ENCODE peak calls at places on chromosomes 12 and 14, in six cellular contexts. M, H, N, Y, L and S are unnamed samples.

GRCh38 chr12:26255893-26256645 is 60.7 kb downstream of the SSPN start:
- DNase-seq in Y (no peak), M (no peak), L (no peak), N (no peak), H (no peak), S (peak)

GRCh38 chr14:91858536-91859275 is 8.6 kb downstream of the TC2N start:
- DNase-seq in H (peak), N (no peak), Y (peak), L (no peak), M (peak), S (peak)

GRCh38 chr12:10617868-10618267 is 4.5 kb upstream of the MAGOHB start:
- DNase-seq in L (no peak), H (no peak), N (no peak), M (no peak), Y (peak), S (no peak)

GRCh38 chr12:101696477-101697196 is 803 bp upstream of the CHPT1 start:
- DNase-seq in Y (no peak), M (peak), L (peak), N (no peak), H (peak), S (no peak)

GRCh38 chr12:24172773-24173447 is 223.4 kb upstream of the SOX5 start:
- DNase-seq in L (no peak), Y (no peak), M (no peak), H (peak), N (no peak), S (no peak)

GRCh38 chr14:51879170-51879569 is 18.8 kb downstream of the GNG2 start:
- DNase-seq in L (no peak), N (no peak), M (no peak), H (no peak), Y (no peak), S (no peak)

GRCh38 chr12:65892905-65893304 is 68.6 kb downstream of the HMGA2 start:
- DNase-seq in L (no peak), Y (peak), H (no peak), N (no peak), M (no peak), S (no peak)

GRCh38 chr14:77022219-77022852 is 6.2 kb downstream of the IRF2BPL start:
- DNase-seq in M (no peak), L (peak), Y (no peak), H (peak), N (peak), S (no peak)

GRCh38 chr12:104384141-104384880 is 72.4 kb upstream of the CHST11 start:
- DNase-seq in M (no peak), N (no peak), H (no peak), Y (no peak), L (no peak), S (no peak)

GRCh38 chr14:50560929-50561280 is 960 bp downstream of the ATL1 start:
- DNase-seq in M (peak), Y (peak), H (peak), N (peak), L (peak), S (peak)

GRCh38 chr12:108734200-108734906 is 3.0 kb upstream of the CORO1C start:
- DNase-seq in M (peak), L (peak), Y (peak), N (no peak), H (no peak), S (peak)

GRCh38 chr12:75345531-75345930 is 11.1 kb downstream of the GLIPR1L1 start:
- DNase-seq in M (no peak), L (no peak), H (no peak), N (no peak), Y (peak), S (no peak)

GRCh38 chr14:97350894-97351713 is 553.9 kb downstream of the VRK1 start:
- DNase-seq in N (no peak), L (no peak), H (peak), Y (no peak), M (no peak), S (no peak)

GRCh38 chr14:86646688-86647687 is 1117.0 kb downstream of the FLRT2 start:
- DNase-seq in M (peak), L (no peak), N (no peak), Y (peak), H (no peak), S (no peak)

GRCh38 chr12:25187781-25188180 is 7.2 kb downstream of the DNAI7 start:
- DNase-seq in L (no peak), H (no peak), Y (peak), M (no peak), N (no peak), S (no peak)

GRCh38 chr12:55675671-55676070 is 32.0 kb downstream of the ITGA7 start:
- DNase-seq in N (no peak), L (no peak), Y (no peak), H (no peak), M (no peak), S (no peak)

GRCh38 chr12:56935157-56935556 is 949 bp upstream of the SDR9C7 start:
- DNase-seq in H (no peak), M (no peak), L (no peak), Y (no peak), N (no peak), S (no peak)

GRCh38 chr14:32932921-32933622 is 5.6 kb upstream of the NPAS3 start:
- DNase-seq in H (no peak), M (peak), L (no peak), N (no peak), Y (no peak), S (no peak)

GRCh38 chr14:23182372-23183014 is 967 bp downstream of the SLC7A8 start:
- DNase-seq in H (peak), N (no peak), Y (no peak), M (peak), L (no peak), S (peak)

GRCh38 chr12:50633950-50634349 is 129.2 kb downstream of the DIP2B start:
- DNase-seq in M (no peak), Y (peak), L (no peak), N (no peak), H (no peak), S (no peak)

GRCh38 chr14:74860899-74861733 is 14.8 kb downstream of the PROX2 start:
- DNase-seq in H (peak), N (peak), M (peak), L (peak), Y (peak), S (peak)

GRCh38 chr14:78170203-78170602 is at the start of gene NRXN3:
- DNase-seq in M (peak), Y (no peak), L (peak), H (peak), N (peak), S (no peak)

GRCh38 chr12:400828-401227 is 616 bp upstream of the CCDC77 start:
- DNase-seq in L (no peak), N (no peak), H (no peak), Y (no peak), M (no peak), S (no peak)

GRCh38 chr12:89185181-89185580 is 167.1 kb downstream of the DUSP6 start:
- DNase-seq in L (no peak), M (no peak), N (no peak), H (no peak), Y (no peak), S (no peak)

GRCh38 chr12:128637616-128638606 is 185.8 kb downstream of the SLC15A4 start:
- DNase-seq in M (no peak), H (no peak), N (no peak), Y (no peak), L (peak), S (no peak)

GRCh38 chr14:93949511-93950075 is 22.4 kb downstream of the FAM181A start:
- DNase-seq in M (no peak), L (no peak), Y (no peak), N (no peak), H (no peak), S (no peak)

GRCh38 chr12:117472983-117473382 is 111.6 kb upstream of the NOS1 start:
- DNase-seq in L (no peak), Y (no peak), M (peak), N (no peak), H (no peak), S (no peak)

GRCh38 chr12:96108321-96108720 is 72.9 kb upstream of the LTA4H start:
- DNase-seq in M (peak), L (no peak), Y (no peak), H (no peak), N (no peak), S (no peak)

GRCh38 chr14:99809376-99809775 is 16.2 kb downstream of the EML1 start:
- DNase-seq in N (no peak), M (no peak), Y (peak), H (no peak), L (no peak), S (no peak)

GRCh38 chr14:93742761-93743160 is 45.5 kb downstream of the PRIMA1 start:
- DNase-seq in H (no peak), Y (no peak), M (no peak), N (no peak), L (no peak), S (no peak)

GRCh38 chr14:58635041-58635440 is 2.7 kb upstream of the DACT1 start:
- DNase-seq in Y (no peak), N (no peak), M (peak), H (no peak), L (peak), S (no peak)

GRCh38 chr12:113407931-113408585 is 4.4 kb upstream of the SDS start:
- DNase-seq in M (no peak), Y (peak), N (no peak), L (no peak), H (no peak), S (no peak)

GRCh38 chr12:4762773-4763172 is 42.6 kb downstream of the GALNT8 start:
- DNase-seq in N (no peak), H (no peak), L (peak), Y (no peak), M (no peak), S (no peak)

GRCh38 chr12:40693503-40693863 is 1.2 kb downstream of the CNTN1 start:
- DNase-seq in H (peak), N (peak), M (peak), Y (no peak), L (no peak), S (no peak)

GRCh38 chr12:22407397-22407796 is 72.9 kb upstream of the ST8SIA1 start:
- DNase-seq in L (no peak), Y (no peak), M (no peak), N (no peak), H (no peak), S (no peak)

GRCh38 chr14:96052541-96053105 is 13.5 kb downstream of the C14orf132 start:
- DNase-seq in H (no peak), Y (peak), L (no peak), M (no peak), N (no peak), S (no peak)

GRCh38 chr12:3489057-3489456 is 1.9 kb upstream of the PRMT8 start:
- DNase-seq in Y (peak), L (no peak), H (peak), M (no peak), N (no peak), S (no peak)

GRCh38 chr14:73057939-73058223 is 453 bp upstream of the RBM25 start:
- DNase-seq in Y (no peak), N (no peak), L (no peak), M (no peak), H (no peak), S (no peak)

GRCh38 chr12:47964102-47964723 is 817 bp downstream of the TMEM106C start:
- DNase-seq in H (peak), M (peak), L (peak), N (peak), Y (peak), S (no peak)

GRCh38 chr12:124915249-124916236 is 1.1 kb upstream of the UBC start:
- DNase-seq in M (peak), N (no peak), Y (peak), H (no peak), L (no peak), S (peak)